ENCODE peak calls at places on chromosomes 13 and 19, in eight cellular contexts. K is tibial artery; I is thyroid gland; P is effector memory CD4-positive, alpha-beta T cell; L is CD8-positive, alpha-beta memory T cell; Y is aorta; M is heart left ventricle; C is DND-41. X is an unnamed sample.

GRCh38 chr19:14150770-14151661 is 14.6 kb upstream of the ASF1B start:
- DNase-seq in K (no peak), I (no peak), P (no peak), L (no peak), Y (no peak), M (no peak), C (no peak), X (no peak)

GRCh38 chr13:102277286-102277685 is 124.6 kb downstream of the FGF14 start:
- DNase-seq in K (no peak), I (no peak), P (no peak), L (no peak), Y (no peak), M (peak; percentile 35), C (no peak), X (peak; percentile 47)

GRCh38 chr19:8610041-8610927 is at the start of gene ADAMTS10:
- DNase-seq in K (peak; percentile 50), I (no peak), P (peak; percentile 24), L (peak; percentile 51), Y (peak; percentile 87), M (peak; percentile 57), C (peak; percentile 70), X (peak; percentile 47)

GRCh38 chr13:68272652-68273051 is 1042.5 kb upstream of the PCDH9 start:
- DNase-seq in K (no peak), I (no peak), P (no peak), L (no peak), Y (peak; percentile 73), M (no peak), C (no peak), X (no peak)

GRCh38 chr13:72489751-72490150 is 237.7 kb downstream of the MZT1 start:
- DNase-seq in K (no peak), I (no peak), P (no peak), L (no peak), Y (no peak), M (no peak), C (no peak), X (no peak)

GRCh38 chr13:110759710-110760109 is 46.2 kb downstream of the ING1 start:
- DNase-seq in K (no peak), I (no peak), P (no peak), L (no peak), Y (no peak), M (no peak), C (no peak), X (no peak)

GRCh38 chr19:279231-279630 is 12.0 kb downstream of the PLPP2 start:
- DNase-seq in K (no peak), I (no peak), P (no peak), L (no peak), Y (peak; percentile 44), M (no peak), C (no peak), X (peak; percentile 11)

GRCh38 chr13:109521719-109522118 is 264.7 kb downstream of the IRS2 start:
- DNase-seq in K (no peak), I (no peak), P (no peak), L (no peak), Y (no peak), M (no peak), C (no peak), X (no peak)

GRCh38 chr19:13056052-13056660 is 46.5 kb downstream of the LYL1 start:
- DNase-seq in K (peak; percentile 75), I (peak; percentile 99), P (no peak), L (no peak), Y (peak; percentile 86), M (peak; percentile 66), C (no peak), X (no peak)

GRCh38 chr13:38090913-38091312 is 221.3 kb upstream of the TRPC4 start:
- DNase-seq in K (no peak), I (no peak), P (no peak), L (no peak), Y (no peak), M (no peak), C (no peak), X (no peak)

GRCh38 chr13:44309771-44310767 is 63.6 kb upstream of the SERP2 start:
- DNase-seq in K (no peak), I (no peak), P (no peak), L (no peak), Y (no peak), M (peak; percentile 68), C (no peak), X (peak; percentile 53)

GRCh38 chr19:39413269-39413902 is 917 bp downstream of the PLEKHG2 start:
- DNase-seq in K (peak; percentile 69), I (peak; percentile 55), P (peak; percentile 32), L (no peak), Y (peak; percentile 93), M (peak; percentile 84), C (peak; percentile 76), X (peak; percentile 73)

GRCh38 chr13:43908156-43909126 is 28.7 kb downstream of the LACC1 start:
- DNase-seq in K (no peak), I (no peak), P (no peak), L (no peak), Y (no peak), M (no peak), C (peak; percentile 6), X (no peak)

GRCh38 chr19:40586611-40587010 is 9.9 kb downstream of the SHKBP1 start:
- DNase-seq in K (no peak), I (no peak), P (no peak), L (no peak), Y (no peak), M (no peak), C (no peak), X (no peak)

GRCh38 chr19:40090256-40091204 is at the start of gene ZNF780A:
- DNase-seq in K (peak; percentile 72), I (peak; percentile 77), P (peak; percentile 60), L (peak; percentile 74), Y (peak; percentile 92), M (peak; percentile 85), C (peak; percentile 85), X (peak; percentile 87)

GRCh38 chr13:42650470-42650869 is 76.5 kb downstream of the TNFSF11 start:
- DNase-seq in K (no peak), I (no peak), P (no peak), L (no peak), Y (no peak), M (no peak), C (no peak), X (no peak)

GRCh38 chr19:16476401-16476800 is 4.6 kb upstream of the EPS15L1 start:
- DNase-seq in K (no peak), I (no peak), P (no peak), L (no peak), Y (no peak), M (no peak), C (no peak), X (no peak)

GRCh38 chr19:2202366-2202765 is 33.8 kb downstream of the PLEKHJ1 start:
- DNase-seq in K (no peak), I (no peak), P (no peak), L (no peak), Y (no peak), M (no peak), C (no peak), X (no peak)
- H3K27ac ChIP-seq in K (no peak overlapping the region), I (no peak overlapping the region), P (no peak overlapping the region), L (no peak overlapping the region), Y (no peak overlapping the region), M (no peak overlapping the region), C (no peak overlapping the region), X (no peak overlapping the region)

DNA sequence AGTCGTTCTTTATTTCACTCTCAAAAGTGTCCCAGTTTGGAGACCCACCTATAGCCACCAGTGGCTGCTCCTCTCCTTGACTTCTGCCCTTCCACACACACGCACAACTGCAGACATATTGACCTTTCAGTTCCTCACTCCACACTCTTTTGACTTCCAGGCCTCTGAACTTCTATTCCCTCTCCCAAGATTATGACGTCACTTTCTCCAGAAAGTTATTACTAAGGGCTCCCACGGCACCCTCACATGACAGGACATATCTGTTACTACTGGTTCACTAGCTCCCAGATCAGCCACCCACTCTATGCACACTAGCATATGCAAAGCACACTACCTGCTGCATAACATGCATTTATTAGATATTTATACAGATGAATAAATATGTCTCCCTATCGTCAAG is 45.9 kb downstream of the XPO4 start:
- DNase-seq in K (no peak), I (no peak), P (no peak), L (no peak), Y (no peak), M (no peak), C (no peak), X (no peak)
- H3K4me3 ChIP-seq in K (no peak overlapping the region), I (no peak overlapping the region), P (no peak overlapping the region), L (no peak overlapping the region), Y (no peak overlapping the region), M (no peak overlapping the region), C (no peak overlapping the region), X (no peak overlapping the region)

GRCh38 chr19:15254547-15254946 is 22.3 kb upstream of the EPHX3 start:
- DNase-seq in K (no peak), I (no peak), P (no peak), L (no peak), Y (no peak), M (no peak), C (no peak), X (no peak)

GRCh38 chr19:15251749-15252397 is 19.6 kb upstream of the EPHX3 start:
- DNase-seq in K (peak; percentile 90), I (peak; percentile 30), P (no peak), L (no peak), Y (peak; percentile 93), M (peak; percentile 89), C (no peak), X (peak; percentile 88)

GRCh38 chr19:15252398-15253018 is 20.3 kb upstream of the EPHX3 start:
- DNase-seq in K (peak; percentile 52), I (no peak), P (no peak), L (no peak), Y (peak; percentile 88), M (no peak), C (peak; percentile 22), X (peak; percentile 70)

GRCh38 chr19:15253513-15253912 is 21.3 kb upstream of the EPHX3 start:
- DNase-seq in K (no peak), I (no peak), P (no peak), L (no peak), Y (no peak), M (no peak), C (no peak), X (no peak)

GRCh38 chr19:15253076-15253475 is 20.8 kb upstream of the EPHX3 start:
- DNase-seq in K (no peak), I (no peak), P (no peak), L (no peak), Y (no peak), M (no peak), C (no peak), X (no peak)
- H3K27ac ChIP-seq in K (peak overlapping the region; percentile 98), I (peak overlapping the region; percentile 76), P (no peak overlapping the region), L (no peak overlapping the region), Y (peak overlapping the region; percentile 93), M (peak overlapping the region; percentile 88), C (no peak overlapping the region), X (peak overlapping the region; percentile 91)

GRCh38 chr19:47132522-47132852 is 1.9 kb downstream of the SAE1 start:
- DNase-seq in K (no peak), I (peak; percentile 93), P (no peak), L (no peak), Y (no peak), M (no peak), C (no peak), X (no peak)
- H3K4me3 ChIP-seq in K (no peak overlapping the region), I (no peak overlapping the region), P (no peak overlapping the region), L (no peak overlapping the region), Y (no peak overlapping the region), M (no peak overlapping the region), C (peak overlapping the region; percentile 100), X (no peak overlapping the region)

GRCh38 chr19:37983916-37984315 is 76.9 kb downstream of the SIPA1L3 start:
- DNase-seq in K (no peak), I (no peak), P (no peak), L (no peak), Y (peak; percentile 33), M (no peak), C (no peak), X (no peak)
- H3K27ac ChIP-seq in K (no peak overlapping the region), I (no peak overlapping the region), P (no peak overlapping the region), L (no peak overlapping the region), Y (no peak overlapping the region), M (no peak overlapping the region), C (no peak overlapping the region), X (no peak overlapping the region)

X was measured in psoas muscle.